ENCODE peak calls at places on chromosomes 16 and 17, in four cellular contexts. H is neuronal stem cell, L is neural progenitor cell, O is hepatocyte. W is an unnamed sample.

GRCh38 chr16:1495281-1496262 is 2.4 kb downstream of the TELO2 start:
- DNase-seq in L (no peak), O (no peak), H (no peak), W (no peak)

GRCh38 chr16:983044-984030 is 1.8 kb downstream of the SOX8 start:
- DNase-seq in O (no peak), L (peak), H (no peak), W (peak)

GRCh38 chr16:67733734-67734470 is 14.8 kb upstream of the GFOD2 start:
- DNase-seq in H (no peak), O (no peak), L (no peak), W (no peak)

GRCh38 chr17:49315974-49316570 is 46.0 kb downstream of the ZNF652 start:
- DNase-seq in O (no peak), L (no peak), H (no peak), W (no peak)

GRCh38 chr17:31313982-31314787 is at the start of gene EVI2B:
- DNase-seq in H (no peak), O (no peak), L (no peak), W (no peak)

GRCh38 chr16:17590711-17591654 is 120.2 kb upstream of the XYLT1 start:
- DNase-seq in L (no peak), O (no peak), H (no peak), W (no peak)

GRCh38 chr17:67359960-67360817 is 6.2 kb downstream of the PSMD12 start:
- DNase-seq in H (no peak), O (no peak), L (peak), W (peak)

GRCh38 chr16:10297341-10298006 is 88.4 kb upstream of the ATF7IP2 start:
- DNase-seq in H (no peak), O (no peak), L (no peak), W (no peak)

GRCh38 chr17:5707482-5707881 is 123.2 kb upstream of the NLRP1 start:
- DNase-seq in H (no peak), L (no peak), O (no peak), W (no peak)

GRCh38 chr16:22386976-22387375 is 12.6 kb upstream of the CDR2 start:
- DNase-seq in H (no peak), O (no peak), L (no peak), W (peak)

GRCh38 chr16:89210904-89211515 is 6.5 kb upstream of the ZNF778 start:
- DNase-seq in L (no peak), O (no peak), H (no peak), W (no peak)

GRCh38 chr17:72266099-72266852 is 145.5 kb downstream of the SOX9 start:
- DNase-seq in O (no peak), H (no peak), L (no peak), W (no peak)

GRCh38 chr16:21565816-21566669 is 33.3 kb upstream of the METTL9 start:
- DNase-seq in H (no peak), L (no peak), O (peak), W (peak)

GRCh38 chr16:154223-155030 is 2.0 kb downstream of the HBZ start:
- DNase-seq in L (peak), H (peak), O (no peak), W (peak)

GRCh38 chr17:71460943-71461342 is 659.9 kb upstream of the SOX9 start:
- DNase-seq in H (no peak), L (peak), O (peak), W (no peak)

GRCh38 chr16:2483160-2483559 is 8.2 kb downstream of the TBC1D24 start:
- DNase-seq in H (no peak), L (no peak), O (no peak), W (peak)

GRCh38 chr16:68732068-68732680 is 4.9 kb upstream of the CDH1 start:
- DNase-seq in L (peak), H (no peak), O (peak), W (peak)

GRCh38 chr17:81994593-81995462 is 17.4 kb downstream of the ASPSCR1 start:
- DNase-seq in L (no peak), H (no peak), O (no peak), W (no peak)

GRCh38 chr17:32894245-32894644 is 17.3 kb upstream of the MYO1D start:
- DNase-seq in O (peak), L (no peak), H (no peak), W (no peak)

GRCh38 chr16:14309001-14309886 is 238.1 kb downstream of the MRTFB start:
- DNase-seq in H (no peak), O (peak), L (peak), W (peak)

DNA sequence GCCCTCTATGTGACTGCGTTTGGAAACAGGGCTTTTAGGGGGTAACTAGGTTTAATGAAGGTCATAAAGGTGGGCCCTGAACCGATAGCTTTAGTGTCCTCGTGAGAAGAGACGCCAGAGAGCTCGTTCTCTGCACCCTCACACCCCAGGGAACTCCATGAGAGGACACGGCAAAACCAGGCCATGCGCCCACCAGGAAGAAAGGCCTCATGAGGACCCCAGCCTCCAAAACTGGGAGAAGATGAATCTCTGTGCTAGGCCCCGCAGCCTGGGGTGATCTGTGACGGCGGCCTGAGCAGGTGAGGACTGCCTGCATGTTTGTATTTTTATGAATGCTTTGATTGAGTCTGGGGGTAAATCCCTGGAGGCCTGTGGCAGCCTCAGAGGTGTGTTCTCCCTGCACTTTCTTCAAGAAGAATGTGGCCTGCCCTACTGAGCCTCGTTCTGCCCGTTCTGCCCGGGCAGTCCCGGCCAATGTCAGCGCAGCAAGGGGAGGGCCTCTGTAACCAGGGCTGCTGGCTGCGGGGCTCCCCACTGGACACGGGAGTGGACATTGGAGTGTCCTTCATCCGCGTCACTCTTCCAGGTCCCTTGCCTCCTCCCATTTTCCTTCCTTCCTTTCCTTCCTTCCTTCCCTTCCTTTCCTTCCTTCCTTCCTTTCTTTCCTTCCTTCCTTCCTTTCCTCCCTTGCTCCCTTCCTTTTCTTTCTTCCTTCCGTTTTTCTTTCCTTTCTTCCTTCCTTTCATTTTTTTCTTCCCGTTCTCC is 6.8 kb upstream of the RNF213 start:
- DNase-seq in O (no peak), L (no peak), H (no peak), W (peak)
- H3K4me2 ChIP-seq in O (no peak), L (no peak), H (no peak), W (peak)

DNA sequence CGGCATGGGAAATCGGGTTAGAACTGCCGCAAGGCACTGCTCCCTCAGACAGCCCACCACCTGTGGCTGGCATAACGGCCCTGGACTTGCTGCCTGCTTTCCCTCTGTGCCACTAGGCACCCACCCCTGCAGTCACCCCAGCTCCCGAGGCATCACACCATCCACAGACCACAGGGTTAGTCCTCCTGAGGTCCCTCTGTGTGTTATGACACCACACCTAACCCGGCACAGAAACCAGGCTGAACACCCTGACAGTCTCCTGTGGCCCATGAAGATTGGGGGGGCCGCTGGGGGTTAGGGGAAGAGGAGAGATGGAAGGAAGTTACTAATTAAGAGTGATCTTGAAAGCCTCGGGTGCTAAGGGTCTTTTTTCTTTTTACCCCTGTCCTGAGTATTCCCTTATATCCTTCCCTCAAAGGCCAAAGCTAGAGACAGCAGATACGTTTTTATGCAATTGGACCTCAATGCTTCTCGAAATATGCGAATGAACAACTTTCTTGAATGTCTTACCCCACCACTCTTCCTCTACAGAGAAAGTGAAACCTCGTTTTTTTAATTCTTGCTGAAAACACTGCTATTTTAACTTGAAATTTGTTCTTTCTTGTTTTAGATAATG is 7.0 kb downstream of the CYTH1 start:
- DNase-seq in O (no peak), L (no peak), H (no peak), W (no peak)
- H3K4me3 ChIP-seq in O (no peak), L (no peak), H (no peak), W (peak)

GRCh38 chr17:59427425-59427921 is 96.0 kb downstream of the YPEL2 start:
- DNase-seq in O (no peak), H (no peak), L (no peak), W (peak)
- H3K4me2 ChIP-seq in O (no peak), H (no peak), L (no peak), W (peak)

GRCh38 chr16:15435216-15435864 is 952 bp downstream of the BMERB1 start:
- DNase-seq in O (no peak), H (no peak), L (peak), W (peak)
- H3K4me3 ChIP-seq in O (peak), H (peak), L (peak), W (peak)

W was measured in osteoblast.